ENCODE peak calls at places on chromosomes 5 and 9, in nine cellular contexts. One of them, this sample, is unnamed.
A peak's percentile ranks its signal among the peaks of the same experiment; 100 is the strongest.

GRCh38 chr5:168752416-168753190 is 173.4 kb upstream of the PANK3 start:
- DNase-seq in AG10803: no peak
- DNase-seq in choroid plexus epithelial cell: no peak
- DNase-seq in Peyer's patch: no peak
- DNase-seq in astrocyte of the cerebellum: no peak
- DNase-seq in adrenal gland: no peak
- DNase-seq in uterus: no peak
- DNase-seq in epithelial cell of esophagus: no peak
- DNase-seq in HL-60: no peak
- DNase-seq in this sample: no peak

GRCh38 chr9:12859704-12860251 is 85.0 kb downstream of the LURAP1L start:
- DNase-seq in choroid plexus epithelial cell: peak; percentile 64
- DNase-seq in adrenal gland: no peak
- DNase-seq in uterus: no peak
- DNase-seq in AG10803: peak; percentile 87
- DNase-seq in Peyer's patch: no peak
- DNase-seq in astrocyte of the cerebellum: peak; percentile 48
- DNase-seq in HL-60: no peak
- DNase-seq in epithelial cell of esophagus: peak; percentile 95
- DNase-seq in this sample: no peak

GRCh38 chr5:142387022-142387682 is 62.3 kb upstream of the SPRY4 start:
- DNase-seq in choroid plexus epithelial cell: no peak
- DNase-seq in Peyer's patch: no peak
- DNase-seq in AG10803: no peak
- DNase-seq in astrocyte of the cerebellum: no peak
- DNase-seq in adrenal gland: no peak
- DNase-seq in epithelial cell of esophagus: no peak
- DNase-seq in uterus: no peak
- DNase-seq in HL-60: no peak
- DNase-seq in this sample: no peak

GRCh38 chr9:77475641-77476473 is 172.3 kb downstream of the GNA14 start:
- DNase-seq in uterus: no peak
- DNase-seq in adrenal gland: no peak
- DNase-seq in choroid plexus epithelial cell: peak; percentile 64
- DNase-seq in epithelial cell of esophagus: no peak
- DNase-seq in AG10803: peak; percentile 82
- DNase-seq in HL-60: no peak
- DNase-seq in astrocyte of the cerebellum: no peak
- DNase-seq in Peyer's patch: no peak
- DNase-seq in this sample: no peak

GRCh38 chr9:38281196-38281595 is 111.3 kb upstream of the ALDH1B1 start:
- DNase-seq in epithelial cell of esophagus: no peak
- DNase-seq in adrenal gland: no peak
- DNase-seq in AG10803: no peak
- DNase-seq in choroid plexus epithelial cell: no peak
- DNase-seq in uterus: no peak
- DNase-seq in HL-60: no peak
- DNase-seq in Peyer's patch: no peak
- DNase-seq in astrocyte of the cerebellum: no peak
- DNase-seq in this sample: no peak

GRCh38 chr5:51881901-51882300 is 498.7 kb downstream of the ISL1 start:
- DNase-seq in uterus: no peak
- DNase-seq in adrenal gland: no peak
- DNase-seq in AG10803: no peak
- DNase-seq in epithelial cell of esophagus: no peak
- DNase-seq in astrocyte of the cerebellum: no peak
- DNase-seq in Peyer's patch: no peak
- DNase-seq in HL-60: no peak
- DNase-seq in choroid plexus epithelial cell: no peak
- DNase-seq in this sample: no peak

GRCh38 chr9:123933401-123933800 is 3.5 kb upstream of the DENND1A start:
- DNase-seq in AG10803: peak; percentile 23
- DNase-seq in choroid plexus epithelial cell: peak; percentile 42
- DNase-seq in adrenal gland: no peak
- DNase-seq in Peyer's patch: peak; percentile 49
- DNase-seq in HL-60: no peak
- DNase-seq in astrocyte of the cerebellum: peak; percentile 8
- DNase-seq in uterus: no peak
- DNase-seq in epithelial cell of esophagus: peak; percentile 58
- DNase-seq in this sample: no peak

GRCh38 chr5:77864997-77865396 is 88.9 kb upstream of the TBCA start:
- DNase-seq in epithelial cell of esophagus: no peak
- DNase-seq in AG10803: no peak
- DNase-seq in choroid plexus epithelial cell: no peak
- DNase-seq in adrenal gland: no peak
- DNase-seq in astrocyte of the cerebellum: no peak
- DNase-seq in uterus: no peak
- DNase-seq in Peyer's patch: no peak
- DNase-seq in HL-60: peak; percentile 54
- DNase-seq in this sample: no peak

GRCh38 chr5:106587-106986 is 14.6 kb downstream of the PLEKHG4B start:
- DNase-seq in Peyer's patch: no peak
- DNase-seq in HL-60: no peak
- DNase-seq in uterus: no peak
- DNase-seq in adrenal gland: no peak
- DNase-seq in AG10803: no peak
- DNase-seq in choroid plexus epithelial cell: no peak
- DNase-seq in astrocyte of the cerebellum: no peak
- DNase-seq in epithelial cell of esophagus: no peak
- DNase-seq in this sample: no peak

GRCh38 chr5:149063017-149063687 is at the start of gene SH3TC2:
- DNase-seq in Peyer's patch: no peak
- DNase-seq in uterus: no peak
- DNase-seq in adrenal gland: no peak
- DNase-seq in epithelial cell of esophagus: peak; percentile 82
- DNase-seq in choroid plexus epithelial cell: peak; percentile 75
- DNase-seq in astrocyte of the cerebellum: no peak
- DNase-seq in HL-60: no peak
- DNase-seq in AG10803: peak; percentile 73
- DNase-seq in this sample: peak; percentile 42

GRCh38 chr5:43037929-43038510 is 2.1 kb downstream of the ANXA2R start:
- DNase-seq in Peyer's patch: peak; percentile 56
- DNase-seq in uterus: no peak
- DNase-seq in epithelial cell of esophagus: peak; percentile 65
- DNase-seq in HL-60: no peak
- DNase-seq in AG10803: peak; percentile 71
- DNase-seq in astrocyte of the cerebellum: no peak
- DNase-seq in choroid plexus epithelial cell: peak; percentile 90
- DNase-seq in adrenal gland: no peak
- DNase-seq in this sample: no peak

GRCh38 chr9:122124048-122124447 is 30.9 kb upstream of the TTLL11 start:
- DNase-seq in adrenal gland: no peak
- DNase-seq in HL-60: no peak
- DNase-seq in astrocyte of the cerebellum: no peak
- DNase-seq in Peyer's patch: no peak
- DNase-seq in uterus: no peak
- DNase-seq in choroid plexus epithelial cell: no peak
- DNase-seq in epithelial cell of esophagus: no peak
- DNase-seq in AG10803: no peak
- DNase-seq in this sample: no peak

GRCh38 chr5:54360089-54360488 is 49.7 kb upstream of the ARL15 start:
- DNase-seq in HL-60: no peak
- DNase-seq in astrocyte of the cerebellum: no peak
- DNase-seq in choroid plexus epithelial cell: peak; percentile 13
- DNase-seq in epithelial cell of esophagus: peak; percentile 75
- DNase-seq in uterus: no peak
- DNase-seq in adrenal gland: peak; percentile 20
- DNase-seq in AG10803: peak; percentile 73
- DNase-seq in Peyer's patch: peak; percentile 46
- DNase-seq in this sample: no peak

GRCh38 chr5:31561936-31562335 is 29.8 kb downstream of the C5orf22 start:
- DNase-seq in AG10803: peak; percentile 57
- DNase-seq in astrocyte of the cerebellum: no peak
- DNase-seq in epithelial cell of esophagus: no peak
- DNase-seq in adrenal gland: no peak
- DNase-seq in uterus: no peak
- DNase-seq in choroid plexus epithelial cell: no peak
- DNase-seq in Peyer's patch: no peak
- DNase-seq in HL-60: no peak
- DNase-seq in this sample: no peak

GRCh38 chr9:129221233-129221632 is 43.2 kb upstream of the IER5L start:
- DNase-seq in choroid plexus epithelial cell: no peak
- DNase-seq in adrenal gland: peak; percentile 47
- DNase-seq in HL-60: no peak
- DNase-seq in epithelial cell of esophagus: no peak
- DNase-seq in AG10803: no peak
- DNase-seq in Peyer's patch: no peak
- DNase-seq in uterus: no peak
- DNase-seq in astrocyte of the cerebellum: peak; percentile 9
- DNase-seq in this sample: no peak

GRCh38 chr5:79990598-79991507 is at the start of gene MTX3:
- DNase-seq in epithelial cell of esophagus: peak; percentile 81
- DNase-seq in choroid plexus epithelial cell: peak; percentile 79
- DNase-seq in AG10803: peak; percentile 81
- DNase-seq in adrenal gland: peak; percentile 89
- DNase-seq in HL-60: no peak
- DNase-seq in Peyer's patch: peak; percentile 92
- DNase-seq in uterus: peak; percentile 81
- DNase-seq in astrocyte of the cerebellum: peak; percentile 45
- DNase-seq in this sample: peak; percentile 88

GRCh38 chr5:174708466-174709207 is 15.7 kb upstream of the MSX2 start:
- DNase-seq in adrenal gland: no peak
- DNase-seq in choroid plexus epithelial cell: no peak
- DNase-seq in epithelial cell of esophagus: no peak
- DNase-seq in uterus: no peak
- DNase-seq in AG10803: no peak
- DNase-seq in Peyer's patch: no peak
- DNase-seq in HL-60: no peak
- DNase-seq in astrocyte of the cerebellum: no peak
- DNase-seq in this sample: no peak

GRCh38 chr5:1515921-1516571 is 7.7 kb downstream of the LPCAT1 start:
- DNase-seq in astrocyte of the cerebellum: no peak
- DNase-seq in epithelial cell of esophagus: peak; percentile 94
- DNase-seq in uterus: peak; percentile 9
- DNase-seq in choroid plexus epithelial cell: peak; percentile 51
- DNase-seq in Peyer's patch: peak; percentile 49
- DNase-seq in AG10803: no peak
- DNase-seq in adrenal gland: no peak
- DNase-seq in HL-60: peak; percentile 55
- DNase-seq in this sample: peak; percentile 47

GRCh38 chr5:34923694-34924461 is 5.5 kb upstream of the DNAJC21 start:
- DNase-seq in epithelial cell of esophagus: peak; percentile 87
- DNase-seq in adrenal gland: peak; percentile 36
- DNase-seq in uterus: no peak
- DNase-seq in AG10803: peak; percentile 74
- DNase-seq in astrocyte of the cerebellum: peak; percentile 80
- DNase-seq in HL-60: peak; percentile 61
- DNase-seq in Peyer's patch: peak; percentile 69
- DNase-seq in choroid plexus epithelial cell: peak; percentile 91
- DNase-seq in this sample: no peak

GRCh38 chr5:103648086-103648485 is 85.5 kb upstream of the NUDT12 start:
- DNase-seq in adrenal gland: no peak
- DNase-seq in Peyer's patch: no peak
- DNase-seq in uterus: no peak
- DNase-seq in AG10803: no peak
- DNase-seq in epithelial cell of esophagus: no peak
- DNase-seq in choroid plexus epithelial cell: peak; percentile 33
- DNase-seq in astrocyte of the cerebellum: no peak
- DNase-seq in HL-60: no peak
- DNase-seq in this sample: no peak
- TF ChIP-seq CTCF in adrenal gland: no peak
- TF ChIP-seq CTCF in Peyer's patch: no peak
- TF ChIP-seq CTCF in uterus: no peak
- TF ChIP-seq CTCF in AG10803: no peak
- TF ChIP-seq CTCF in epithelial cell of esophagus: no peak
- TF ChIP-seq CTCF in choroid plexus epithelial cell: peak; percentile 48
- TF ChIP-seq CTCF in astrocyte of the cerebellum: peak; percentile 16
- TF ChIP-seq CTCF in HL-60: no peak
- TF ChIP-seq CTCF in this sample: no peak

GRCh38 chr5:108409781-108410180 is 27.9 kb upstream of the FBXL17 start:
- DNase-seq in astrocyte of the cerebellum: no peak
- DNase-seq in adrenal gland: no peak
- DNase-seq in uterus: no peak
- DNase-seq in epithelial cell of esophagus: no peak
- DNase-seq in choroid plexus epithelial cell: no peak
- DNase-seq in AG10803: no peak
- DNase-seq in HL-60: no peak
- DNase-seq in Peyer's patch: no peak
- DNase-seq in this sample: no peak
- H3K4me3 ChIP-seq in astrocyte of the cerebellum: no peak overlapping the region
- H3K4me3 ChIP-seq in adrenal gland: no peak overlapping the region
- H3K4me3 ChIP-seq in uterus: no peak overlapping the region
- H3K4me3 ChIP-seq in epithelial cell of esophagus: no peak overlapping the region
- H3K4me3 ChIP-seq in choroid plexus epithelial cell: no peak overlapping the region
- H3K4me3 ChIP-seq in AG10803: no peak overlapping the region
- H3K4me3 ChIP-seq in HL-60: no peak overlapping the region
- H3K4me3 ChIP-seq in Peyer's patch: no peak overlapping the region
- H3K4me3 ChIP-seq in this sample: no peak overlapping the region

GRCh38 chr5:140989254-140989653 is 23.0 kb downstream of the PCDHAC2 start:
- DNase-seq in choroid plexus epithelial cell: no peak
- DNase-seq in HL-60: no peak
- DNase-seq in Peyer's patch: no peak
- DNase-seq in adrenal gland: no peak
- DNase-seq in astrocyte of the cerebellum: no peak
- DNase-seq in epithelial cell of esophagus: no peak
- DNase-seq in AG10803: no peak
- DNase-seq in uterus: no peak
- DNase-seq in this sample: no peak

GRCh38 chr5:140988036-140988997 is 22.0 kb downstream of the PCDHAC2 start:
- DNase-seq in choroid plexus epithelial cell: no peak
- DNase-seq in HL-60: no peak
- DNase-seq in Peyer's patch: no peak
- DNase-seq in astrocyte of the cerebellum: no peak
- DNase-seq in AG10803: no peak
- DNase-seq in uterus: no peak
- DNase-seq in adrenal gland: no peak
- DNase-seq in epithelial cell of esophagus: no peak
- DNase-seq in this sample: no peak

GRCh38 chr5:140996055-140996454 is 29.8 kb downstream of the PCDHAC2 start:
- DNase-seq in adrenal gland: no peak
- DNase-seq in Peyer's patch: no peak
- DNase-seq in AG10803: no peak
- DNase-seq in astrocyte of the cerebellum: no peak
- DNase-seq in HL-60: no peak
- DNase-seq in uterus: no peak
- DNase-seq in choroid plexus epithelial cell: no peak
- DNase-seq in epithelial cell of esophagus: no peak
- DNase-seq in this sample: no peak

DNA sequence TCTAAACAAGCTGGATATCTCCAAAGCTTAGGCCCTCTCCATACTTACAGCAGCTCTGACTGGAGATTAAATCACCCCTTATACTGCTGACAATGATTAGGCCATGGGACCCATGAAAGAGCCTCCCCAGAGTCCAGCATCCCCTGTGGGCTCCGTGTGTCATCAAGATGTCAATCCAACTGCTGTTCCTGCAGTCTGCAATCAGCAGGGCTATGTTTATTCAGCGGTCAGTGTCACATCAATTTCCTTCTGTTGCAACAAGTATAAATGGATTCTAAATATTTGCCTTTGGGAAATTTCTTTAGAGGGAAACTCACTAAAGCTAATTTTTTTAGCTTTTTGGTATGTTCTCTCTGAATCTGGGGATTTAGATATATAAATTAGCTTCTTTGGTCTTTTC is 26.6 kb downstream of the PCDHAC2 start:
- DNase-seq in choroid plexus epithelial cell: no peak
- DNase-seq in uterus: no peak
- DNase-seq in Peyer's patch: no peak
- DNase-seq in astrocyte of the cerebellum: no peak
- DNase-seq in HL-60: no peak
- DNase-seq in adrenal gland: no peak
- DNase-seq in AG10803: no peak
- DNase-seq in epithelial cell of esophagus: no peak
- DNase-seq in this sample: no peak
- TF ChIP-seq CTCF in choroid plexus epithelial cell: no peak
- TF ChIP-seq CTCF in uterus: no peak
- TF ChIP-seq CTCF in Peyer's patch: no peak
- TF ChIP-seq CTCF in astrocyte of the cerebellum: no peak
- TF ChIP-seq CTCF in HL-60: no peak
- TF ChIP-seq CTCF in adrenal gland: no peak
- TF ChIP-seq CTCF in AG10803: no peak
- TF ChIP-seq CTCF in epithelial cell of esophagus: no peak
- TF ChIP-seq CTCF in this sample: no peak

GRCh38 chr5:10453564-10453963 is 11.9 kb downstream of the ROPN1L start:
- DNase-seq in Peyer's patch: no peak
- DNase-seq in adrenal gland: no peak
- DNase-seq in HL-60: no peak
- DNase-seq in uterus: no peak
- DNase-seq in AG10803: peak; percentile 66
- DNase-seq in choroid plexus epithelial cell: peak; percentile 54
- DNase-seq in epithelial cell of esophagus: peak; percentile 53
- DNase-seq in astrocyte of the cerebellum: no peak
- DNase-seq in this sample: no peak
- H3K4me3 ChIP-seq in Peyer's patch: no peak overlapping the region
- H3K4me3 ChIP-seq in adrenal gland: no peak overlapping the region
- H3K4me3 ChIP-seq in HL-60: no peak overlapping the region
- H3K4me3 ChIP-seq in uterus: no peak overlapping the region
- H3K4me3 ChIP-seq in AG10803: no peak overlapping the region
- H3K4me3 ChIP-seq in choroid plexus epithelial cell: no peak overlapping the region
- H3K4me3 ChIP-seq in epithelial cell of esophagus: no peak overlapping the region
- H3K4me3 ChIP-seq in astrocyte of the cerebellum: no peak overlapping the region
- H3K4me3 ChIP-seq in this sample: no peak overlapping the region

This sample was measured in mucosa of descending colon.